ENCODE peak calls at places on chromosomes 2 and 18, in ten cellular contexts. E is fibroblast of the aortic adventitia, D is psoas muscle, N is fibroblast of pulmonary artery, P is endothelial cell of umbilical vein, C is GM20000, U is progenitor cell of endocrine pancreas, V is foreskin fibroblast, J is pancreas, A is fibroblast of lung. H is an unnamed sample.

GRCh38 chr2:228688007-228688645 is 506.6 kb upstream of the SPHKAP start:
- DNase-seq in N (peak), C (no peak), U (no peak), D (no peak), A (no peak), J (no peak), E (peak), V (peak), P (no peak), H (peak)

GRCh38 chr2:205780645-205781044 is 98.3 kb downstream of the NRP2 start:
- DNase-seq in U (no peak), D (no peak), P (no peak), E (no peak), C (no peak), J (no peak), V (no peak), A (no peak), N (no peak), H (no peak)

GRCh38 chr2:10221976-10222870 is 80.5 kb upstream of the HPCAL1 start:
- DNase-seq in E (no peak), D (peak), V (no peak), J (no peak), A (no peak), P (no peak), N (no peak), U (no peak), C (no peak), H (no peak)

GRCh38 chr2:101200714-101201113 is 49.5 kb upstream of the TBC1D8 start:
- DNase-seq in J (no peak), U (no peak), V (peak), A (peak), C (no peak), P (peak), D (no peak), N (peak), E (peak), H (peak)

GRCh38 chr18:75008186-75008585 is 200.8 kb downstream of the PTGR3 start:
- DNase-seq in P (no peak), V (no peak), C (no peak), A (no peak), U (no peak), J (no peak), D (no peak), N (no peak), E (no peak), H (no peak)

GRCh38 chr2:57720728-57721627 is 325.6 kb upstream of the VRK2 start:
- DNase-seq in D (no peak), U (peak), A (peak), N (peak), V (peak), E (peak), C (peak), P (peak), J (no peak), H (peak)

GRCh38 chr2:232892843-232893242 is 22.8 kb downstream of the SNORC start:
- DNase-seq in V (no peak), E (no peak), D (peak), C (no peak), A (no peak), P (no peak), N (no peak), U (no peak), J (peak), H (no peak)

GRCh38 chr2:14587119-14587518 is 45.4 kb upstream of the LRATD1 start:
- DNase-seq in V (no peak), E (no peak), A (peak), U (no peak), J (no peak), C (no peak), P (no peak), D (no peak), N (no peak), H (peak)

GRCh38 chr2:178069551-178069950 is 3.0 kb downstream of the PDE11A start:
- DNase-seq in C (no peak), D (no peak), V (no peak), A (peak), E (no peak), J (no peak), U (no peak), P (no peak), N (no peak), H (no peak)

GRCh38 chr2:113720167-113720566 is 36.3 kb downstream of the SLC35F5 start:
- DNase-seq in E (peak), D (no peak), C (no peak), A (peak), V (no peak), J (no peak), P (peak), U (no peak), N (peak), H (peak)

GRCh38 chr18:46071894-46072867 is at the start of gene PSTPIP2:
- DNase-seq in N (peak), P (peak), V (peak), A (peak), J (peak), E (peak), C (peak), D (peak), U (peak), H (peak)

GRCh38 chr18:47772374-47773248 is 157.8 kb downstream of the SMAD2 start:
- DNase-seq in U (peak), A (peak), N (peak), P (peak), D (peak), J (peak), C (peak), E (peak), V (peak), H (peak)

GRCh38 chr18:76491436-76491800 is 3.6 kb downstream of the ZNF516 start:
- DNase-seq in A (peak), U (peak), D (peak), V (peak), N (peak), P (no peak), E (peak), J (peak), C (peak), H (peak)

DNA sequence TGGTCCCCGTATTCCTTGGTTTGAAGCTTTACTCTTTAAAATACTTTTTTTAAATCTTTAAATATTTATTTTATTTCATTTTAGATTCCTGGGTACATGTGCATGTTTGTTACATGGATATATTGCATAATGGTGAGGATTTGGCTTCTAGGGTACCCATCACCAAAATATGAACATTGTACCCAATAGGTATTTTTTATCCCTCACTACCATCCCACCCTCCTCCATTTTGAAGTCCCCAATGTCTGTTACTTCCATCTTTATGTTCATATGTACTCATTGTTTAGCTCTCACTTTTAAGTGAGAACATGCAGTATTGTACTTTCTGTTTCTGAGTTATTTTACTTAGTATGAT is 59.5 kb upstream of the IL1RL1 start:
- DNase-seq in E (no peak), J (no peak), A (no peak), U (no peak), P (no peak), V (no peak), C (no peak), N (no peak), D (no peak), H (no peak)
- TF ChIP-seq CTCF in E (no peak), J (no peak), A (no peak), U (no peak), P (no peak), V (no peak), C (no peak), N (no peak), D (no peak), H (no peak)

GRCh38 chr2:68447118-68447517 is 20.0 kb downstream of the FBXO48 start:
- DNase-seq in V (no peak), E (no peak), A (no peak), N (no peak), D (no peak), J (no peak), U (no peak), P (no peak), C (no peak), H (no peak)

GRCh38 chr2:68436270-68436669 is 30.8 kb downstream of the FBXO48 start:
- DNase-seq in U (no peak), J (no peak), E (peak), A (peak), P (no peak), C (no peak), N (peak), D (no peak), V (no peak), H (no peak)

GRCh38 chr2:68441179-68441993 is 25.7 kb downstream of the FBXO48 start:
- DNase-seq in C (peak), A (peak), J (no peak), E (peak), P (peak), D (peak), V (peak), U (peak), N (peak), H (peak)

GRCh38 chr2:68438455-68439303 is 28.4 kb downstream of the FBXO48 start:
- DNase-seq in C (peak), J (no peak), V (no peak), E (no peak), D (no peak), A (no peak), P (no peak), N (no peak), U (no peak), H (no peak)

DNA sequence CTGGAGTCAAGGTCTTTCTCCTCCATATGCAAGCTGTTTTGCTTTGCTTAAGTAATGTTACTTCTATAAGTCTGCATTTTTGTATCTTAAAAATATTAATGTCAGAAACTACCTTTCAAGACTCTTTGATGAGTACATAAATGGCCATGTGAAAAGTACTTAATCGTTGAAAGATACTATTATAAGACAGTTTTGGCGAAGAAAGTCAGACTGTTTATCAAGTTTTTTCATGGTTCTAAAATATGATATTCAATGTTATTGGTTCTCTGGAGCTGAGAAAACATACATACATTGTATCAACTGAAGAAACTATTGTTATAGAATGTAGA is 25.1 kb downstream of the FBXO48 start:
- DNase-seq in J (no peak), V (no peak), E (no peak), U (no peak), P (no peak), A (no peak), N (no peak), C (no peak), D (no peak), H (no peak)
- TF ChIP-seq CTCF in J (no peak), V (no peak), E (no peak), U (no peak), P (no peak), A (no peak), N (no peak), C (no peak), D (no peak), H (no peak)

GRCh38 chr2:19667085-19667484 is 234.7 kb downstream of the TTC32 start:
- DNase-seq in A (peak), U (no peak), D (no peak), E (peak), C (no peak), V (no peak), N (peak), J (no peak), P (no peak), H (peak)
- TF ChIP-seq CTCF in A (peak), U (peak), D (no peak), E (peak), C (no peak), V (peak), N (peak), J (no peak), P (no peak), H (peak)

DNA sequence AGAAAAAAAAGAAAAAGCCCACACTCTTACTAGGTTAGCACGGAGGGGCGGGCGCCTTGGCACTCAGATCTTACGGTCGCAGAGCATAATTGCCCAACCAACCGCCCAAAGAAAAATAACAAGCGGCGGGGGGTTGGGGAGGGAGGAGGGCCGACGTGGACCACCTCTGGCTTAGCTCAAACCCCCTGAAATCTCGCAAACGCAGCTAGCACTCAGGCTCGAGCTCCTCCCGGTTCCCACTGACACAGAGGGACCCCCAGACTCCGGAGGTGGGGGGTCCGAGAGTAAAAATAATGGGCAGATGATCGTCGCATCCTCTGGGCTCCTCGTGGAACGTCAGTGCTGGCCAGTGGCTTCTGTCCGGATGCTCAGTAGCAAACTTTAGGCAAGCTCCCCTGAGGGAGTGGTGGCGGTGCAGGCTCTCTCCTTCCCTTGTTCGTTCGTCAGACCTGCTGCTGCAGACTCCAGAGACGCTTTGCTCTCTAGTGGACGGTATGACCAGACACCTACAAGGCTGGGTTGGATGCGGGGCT is 12.0 kb downstream of the CATIP start:
- DNase-seq in N (no peak), C (peak), V (no peak), J (peak), U (no peak), P (no peak), A (peak), E (no peak), D (no peak), H (no peak)
- TF ChIP-seq CTCF in N (no peak), C (no peak), V (no peak), J (no peak), U (no peak), P (no peak), A (no peak), E (no peak), D (no peak), H (no peak)

DNA sequence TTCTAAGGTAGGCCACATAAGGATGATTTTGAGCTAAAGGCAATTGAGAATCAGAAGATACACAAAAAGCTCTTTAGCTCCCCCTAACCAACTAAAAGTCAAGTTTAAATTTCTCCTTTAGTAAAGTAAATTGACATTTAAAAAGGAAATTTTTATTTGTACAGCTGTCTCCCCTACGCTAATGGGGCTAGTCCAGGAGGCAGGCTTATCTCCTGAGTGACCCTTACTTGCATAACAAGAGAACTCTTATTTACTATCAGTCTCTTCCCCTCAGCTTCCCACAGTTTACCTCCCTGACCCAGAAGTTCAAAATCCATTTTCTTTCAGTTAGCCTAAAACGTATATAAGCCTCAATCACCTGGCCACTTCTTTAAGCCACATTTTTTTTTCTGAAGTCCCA is 1002.8 kb upstream of the NRXN1 start:
- DNase-seq in P (no peak), A (no peak), N (peak), D (no peak), C (no peak), U (no peak), E (peak), V (no peak), J (no peak), H (no peak)
- TF ChIP-seq CTCF in P (no peak), A (no peak), N (peak), D (no peak), C (no peak), U (no peak), E (peak), V (no peak), J (no peak), H (no peak)

GRCh38 chr18:65941482-65941881 is 190.7 kb downstream of the CDH7 start:
- DNase-seq in V (no peak), E (no peak), J (no peak), U (no peak), N (no peak), P (no peak), C (no peak), A (no peak), D (no peak), H (no peak)

GRCh38 chr18:65942103-65942502 is 191.3 kb downstream of the CDH7 start:
- DNase-seq in A (no peak), U (no peak), D (no peak), P (no peak), J (no peak), N (no peak), E (no peak), C (no peak), V (no peak), H (no peak)

GRCh38 chr18:65936678-65937077 is 185.9 kb downstream of the CDH7 start:
- DNase-seq in P (no peak), V (no peak), C (no peak), A (no peak), N (no peak), D (no peak), U (no peak), E (no peak), J (no peak), H (no peak)

GRCh38 chr18:65937180-65937579 is 186.4 kb downstream of the CDH7 start:
- DNase-seq in C (no peak), U (no peak), J (no peak), N (no peak), V (no peak), E (no peak), P (no peak), A (no peak), D (no peak), H (no peak)

GRCh38 chr18:65938592-65939372 is 188.0 kb downstream of the CDH7 start:
- DNase-seq in V (no peak), E (no peak), D (no peak), U (no peak), N (peak), J (no peak), A (peak), P (peak), C (no peak), H (peak)
- TF ChIP-seq CTCF in V (no peak), E (no peak), D (no peak), U (peak), N (peak), J (no peak), A (no peak), P (peak), C (no peak), H (peak)

GRCh38 chr2:86769838-86770237 is 20.9 kb downstream of the CD8A start:
- DNase-seq in P (no peak), U (no peak), E (no peak), V (no peak), N (no peak), A (no peak), C (no peak), D (no peak), J (no peak), H (no peak)

GRCh38 chr2:86765308-86765695 is 25.4 kb downstream of the CD8A start:
- DNase-seq in U (no peak), V (no peak), E (no peak), J (no peak), D (no peak), P (no peak), N (no peak), C (no peak), A (no peak), H (no peak)

GRCh38 chr2:86760371-86760770 is 30.3 kb downstream of the CD8A start:
- DNase-seq in J (no peak), P (no peak), V (no peak), C (no peak), A (no peak), N (no peak), E (no peak), D (no peak), U (no peak), H (no peak)

GRCh38 chr2:86768189-86768949 is 22.3 kb downstream of the CD8A start:
- DNase-seq in A (no peak), N (no peak), P (no peak), E (no peak), V (no peak), C (no peak), J (no peak), D (no peak), U (no peak), H (no peak)

GRCh38 chr2:86764661-86765307 is 25.9 kb downstream of the CD8A start:
- DNase-seq in J (no peak), A (peak), C (peak), N (peak), U (no peak), P (peak), E (peak), D (no peak), V (peak), H (peak)
- TF ChIP-seq CTCF in J (peak), A (peak), C (peak), N (peak), U (peak), P (peak), E (peak), D (peak), V (peak), H (peak)

H was measured in MCF 10A.